ENCODE peak calls at places on chromosome 18, in seven cellular contexts. R, C, K, T, M, D and L are unnamed samples. For H3K36me3, the result is how much of the 10 kb centered on the place peaks cover.

GRCh38 chr18:55968550-55968949 is 380.6 kb upstream of the TCF4 start:
- DNase-seq in R (no peak), C (no peak), K (peak), T (no peak), M (peak), D (no peak), L (no peak)

GRCh38 chr18:3368193-3368592 is 81.8 kb upstream of the TGIF1 start:
- DNase-seq in R (no peak), C (no peak), K (peak), T (no peak), M (peak), D (no peak), L (no peak)

GRCh38 chr18:31093880-31094279 is 8.3 kb downstream of the DSC2 start:
- DNase-seq in R (no peak), C (no peak), K (no peak), T (no peak), M (no peak), D (no peak), L (no peak)

GRCh38 chr18:60508108-60508507 is 135.5 kb upstream of the MC4R start:
- DNase-seq in R (no peak), C (no peak), K (no peak), T (no peak), M (no peak), D (no peak), L (no peak)

GRCh38 chr18:74525741-74526140 is 8.6 kb upstream of the CNDP1 start:
- DNase-seq in R (no peak), C (peak), K (no peak), T (no peak), M (no peak), D (no peak), L (no peak)

GRCh38 chr18:23131693-23132319 is 3.5 kb upstream of the CABLES1 start:
- DNase-seq in R (peak), C (peak), K (peak), T (no peak), M (peak), D (peak), L (no peak)

GRCh38 chr18:54147439-54147838 is 77.0 kb downstream of the MBD2 start:
- DNase-seq in R (no peak), C (no peak), K (no peak), T (no peak), M (no peak), D (no peak), L (no peak)

GRCh38 chr18:44821924-44822323 is 141.2 kb downstream of the SETBP1 start:
- DNase-seq in R (no peak), C (no peak), K (no peak), T (no peak), M (peak), D (no peak), L (no peak)

GRCh38 chr18:3624818-3625716 is 175.1 kb downstream of the TGIF1 start:
- DNase-seq in R (peak), C (peak), K (peak), T (no peak), M (peak), D (peak), L (peak)

GRCh38 chr18:48003426-48004349 is 73.2 kb upstream of the SMAD2 start:
- DNase-seq in R (peak), C (peak), K (peak), T (no peak), M (peak), D (no peak), L (no peak)

GRCh38 chr18:36758001-36758400 is 70.8 kb downstream of the TPGS2 start:
- DNase-seq in R (no peak), C (no peak), K (no peak), T (no peak), M (no peak), D (no peak), L (no peak)

GRCh38 chr18:51195086-51195601 is 2.3 kb downstream of the MEX3C start:
- DNase-seq in R (no peak), C (no peak), K (no peak), T (no peak), M (no peak), D (no peak), L (no peak)

GRCh38 chr18:76847926-76848325 is 25.6 kb downstream of the ZNF236 start:
- DNase-seq in R (no peak), C (no peak), K (no peak), T (no peak), M (peak), D (no peak), L (no peak)
- TF ChIP-seq CTCF in R (no peak), C (no peak), K (peak), T (no peak), M (no peak), D (no peak), L (no peak)

DNA sequence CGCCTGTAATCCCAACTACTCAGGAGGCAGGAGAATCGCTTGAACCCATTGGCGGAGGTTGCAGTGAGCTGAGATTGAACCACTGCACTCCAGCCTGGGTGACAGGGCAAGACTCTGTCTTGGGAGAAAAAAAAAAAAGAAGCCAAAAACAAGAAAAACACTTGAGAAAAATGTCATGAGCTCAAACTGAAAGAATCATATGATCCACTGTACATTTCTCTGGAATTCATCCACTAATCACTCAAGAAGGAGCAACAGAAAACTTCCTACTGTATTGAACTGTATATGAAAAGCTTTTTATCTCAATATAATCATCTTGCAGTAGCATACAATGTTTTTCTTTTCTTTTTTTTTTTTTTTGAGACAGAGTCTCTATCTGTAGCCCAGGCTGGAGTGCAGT is 40.4 kb downstream of the EPG5 start:
- DNase-seq in R (no peak), C (no peak), K (no peak), T (no peak), M (no peak), D (no peak), L (no peak)
- H3K36me3 ChIP-seq in R (half or more), C (under half), K (under half), T (under half), M (under half), D (under half), L (half or more)

GRCh38 chr18:70464343-70465114 is 175.7 kb downstream of the SOCS6 start:
- DNase-seq in R (peak), C (peak), K (peak), T (no peak), M (peak), D (peak), L (no peak)
- TF ChIP-seq CTCF in R (peak), C (no peak), K (no peak), T (no peak), M (peak), D (peak), L (peak)

GRCh38 chr18:9792565-9793226 is 84.6 kb downstream of the RAB31 start:
- DNase-seq in R (no peak), C (no peak), K (no peak), T (no peak), M (peak), D (peak), L (no peak)
- H3K36me3 ChIP-seq in R (under half), C (under half), K (under half), T (under half), M (under half), D (under half), L (under half)

GRCh38 chr18:8882632-8883408 is 177.5 kb downstream of the MTCL1 start:
- DNase-seq in R (no peak), C (no peak), K (peak), T (no peak), M (peak), D (peak), L (no peak)
- TF ChIP-seq CTCF in R (no peak), C (no peak), K (peak), T (no peak), M (peak), D (no peak), L (peak)

DNA sequence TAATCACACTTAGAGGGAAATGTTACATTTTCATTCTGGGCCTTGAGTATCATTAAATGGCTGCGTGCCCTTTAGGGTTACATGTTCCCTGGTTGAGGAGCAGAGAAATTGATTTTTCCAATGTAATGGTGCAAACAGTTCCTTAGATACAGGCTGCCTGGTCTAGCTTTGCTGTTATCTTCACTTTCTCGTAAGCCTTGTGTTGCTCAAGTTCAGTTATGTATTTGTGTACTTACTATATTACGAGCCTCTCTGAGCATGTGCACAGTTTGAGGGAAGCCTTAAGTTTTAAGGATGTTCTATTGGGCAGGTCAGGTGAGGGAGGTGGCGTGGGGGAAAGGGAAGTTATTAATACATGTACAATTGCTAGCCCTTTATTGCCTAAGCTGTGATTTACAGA is 23.7 kb downstream of the CEP192 start:
- DNase-seq in R (no peak), C (no peak), K (no peak), T (no peak), M (no peak), D (no peak), L (no peak)
- H3K36me3 ChIP-seq in R (half or more), C (under half), K (under half), T (under half), M (half or more), D (half or more), L (half or more)

GRCh38 chr18:1383465-1383864 is 478.8 kb downstream of the ADCYAP1 start:
- DNase-seq in R (no peak), C (no peak), K (no peak), T (no peak), M (no peak), D (no peak), L (no peak)
- TF ChIP-seq CTCF in R (no peak), C (no peak), K (no peak), T (no peak), M (no peak), D (no peak), L (no peak)

GRCh38 chr18:670456-670996 is 13.1 kb downstream of the TYMS start:
- DNase-seq in R (no peak), C (no peak), K (no peak), T (no peak), M (no peak), D (no peak), L (no peak)

GRCh38 chr18:673769-674168 is 16.3 kb downstream of the TYMS start:
- DNase-seq in R (no peak), C (no peak), K (no peak), T (no peak), M (no peak), D (no peak), L (no peak)

GRCh38 chr18:673317-673716 is 15.9 kb downstream of the TYMS start:
- DNase-seq in R (no peak), C (no peak), K (no peak), T (no peak), M (no peak), D (no peak), L (no peak)

GRCh38 chr18:669077-669476 is 11.6 kb downstream of the TYMS start:
- DNase-seq in R (no peak), C (no peak), K (no peak), T (no peak), M (no peak), D (no peak), L (no peak)

GRCh38 chr18:671405-671804 is 14.0 kb downstream of the TYMS start:
- DNase-seq in R (no peak), C (no peak), K (no peak), T (no peak), M (no peak), D (no peak), L (no peak)
- H3K36me3 ChIP-seq in R (half or more), C (under half), K (half or more), T (under half), M (half or more), D (half or more), L (half or more)

GRCh38 chr18:904135-905090 is at the start of gene ADCYAP1:
- DNase-seq in R (no peak), C (no peak), K (no peak), T (no peak), M (peak), D (no peak), L (no peak)
- TF ChIP-seq CTCF in R (no peak), C (no peak), K (no peak), T (no peak), M (peak), D (peak), L (no peak)